ENCODE peak calls at places on chromosomes 7 and 10, in ten cellular contexts. X is cardiac muscle cell; D is body of pancreas; U is GM23338; F is suprapubic skin; T is HAP-1; L is Peyer's patch; N is CD4-positive, alpha-beta memory T cell; K is PC-9; E is CD8-positive, alpha-beta T cell. M is an unnamed sample. For H3K27me3 and H3K4me1, the result is how much of the 10 kb centered on the place peaks cover.

GRCh38 chr10:87503892-87504291 is 801 bp upstream of the MINPP1 start:
- DNase-seq in X (no peak), N (no peak), F (no peak), T (no peak), U (peak), K (no peak), D (no peak), L (no peak), E (no peak), M (no peak)

GRCh38 chr7:10707519-10707918 is 266.2 kb upstream of the PHF14 start:
- DNase-seq in L (no peak), E (no peak), N (no peak), X (no peak), F (no peak), T (no peak), D (no peak), U (no peak), K (no peak), M (no peak)

GRCh38 chr7:1544178-1544895 is 11.7 kb downstream of the TMEM184A start:
- DNase-seq in N (no peak), E (no peak), L (no peak), X (no peak), T (no peak), D (no peak), F (no peak), K (no peak), U (no peak), M (no peak)

GRCh38 chr7:11170160-11170559 is 196.5 kb downstream of the PHF14 start:
- DNase-seq in L (no peak), N (no peak), K (no peak), T (no peak), X (no peak), D (no peak), E (no peak), U (no peak), F (no peak), M (no peak)

GRCh38 chr7:76191783-76192240 is 9.9 kb upstream of the SRRM3 start:
- DNase-seq in D (no peak), F (no peak), K (peak), E (no peak), T (peak), X (peak), L (no peak), N (no peak), U (peak), M (no peak)

GRCh38 chr10:62348029-62348428 is 26.1 kb upstream of the ZNF365 start:
- DNase-seq in F (no peak), T (no peak), L (no peak), K (no peak), U (no peak), N (no peak), D (no peak), X (no peak), E (no peak), M (no peak)

GRCh38 chr7:28958235-28958945 is at the start of gene TRIL:
- DNase-seq in D (peak), X (peak), L (peak), U (peak), E (no peak), K (no peak), F (peak), N (no peak), T (no peak), M (peak)

GRCh38 chr7:147510913-147511312 is 1079.7 kb upstream of the C7orf33 start:
- DNase-seq in L (no peak), E (no peak), X (peak), K (no peak), D (no peak), T (peak), N (no peak), U (no peak), F (no peak), M (no peak)

GRCh38 chr7:118185163-118185860 is 1.3 kb downstream of the LSM8 start:
- DNase-seq in F (no peak), D (no peak), T (peak), L (no peak), N (no peak), K (no peak), E (no peak), U (no peak), X (peak), M (no peak)

GRCh38 chr7:46909601-46910051 is 672.3 kb downstream of the TNS3 start:
- DNase-seq in X (peak), E (no peak), N (no peak), F (no peak), D (no peak), L (no peak), U (no peak), T (no peak), K (peak), M (no peak)

GRCh38 chr10:103648231-103648950 is 154.9 kb downstream of the NEURL1 start:
- DNase-seq in L (no peak), F (no peak), U (peak), T (no peak), X (peak), K (no peak), D (no peak), N (no peak), E (no peak), M (no peak)

GRCh38 chr7:35695628-35695888 is 623 bp upstream of the HERPUD2 start:
- DNase-seq in K (no peak), L (no peak), N (peak), D (no peak), X (no peak), E (no peak), F (no peak), T (no peak), U (no peak), M (no peak)

GRCh38 chr10:67612577-67613537 is 83.1 kb downstream of the CTNNA3 start:
- DNase-seq in N (peak), L (no peak), D (no peak), K (no peak), E (peak), U (no peak), X (peak), F (no peak), T (no peak), M (peak)

GRCh38 chr10:110783509-110784103 is 88.1 kb upstream of the PDCD4 start:
- DNase-seq in N (peak), E (peak), L (no peak), X (peak), F (no peak), K (no peak), U (no peak), D (no peak), T (no peak), M (peak)

GRCh38 chr7:5492249-5493020 is 68.8 kb upstream of the TNRC18 start:
- DNase-seq in D (no peak), X (no peak), L (peak), F (no peak), K (no peak), E (no peak), U (peak), T (no peak), N (no peak), M (no peak)

GRCh38 chr10:8061274-8062211 is 7.1 kb downstream of the GATA3 start:
- DNase-seq in L (no peak), X (no peak), U (peak), E (peak), K (no peak), F (no peak), N (peak), D (no peak), T (no peak), M (peak)

GRCh38 chr10:15141136-15142067 is 27.1 kb downstream of the NMT2 start:
- DNase-seq in U (no peak), E (no peak), K (no peak), F (no peak), D (no peak), L (no peak), N (no peak), T (no peak), X (no peak), M (no peak)

GRCh38 chr10:130577039-130577438 is 440.8 kb downstream of the GLRX3 start:
- DNase-seq in E (no peak), L (no peak), K (no peak), X (no peak), D (no peak), N (no peak), T (no peak), F (no peak), U (no peak), M (no peak)

GRCh38 chr10:125866421-125867029 is 14.6 kb downstream of the DHX32 start:
- DNase-seq in D (no peak), L (no peak), K (no peak), N (no peak), T (no peak), U (no peak), X (no peak), F (no peak), E (no peak), M (no peak)

GRCh38 chr7:64951250-64951848 is 39.5 kb downstream of the ZNF117 start:
- DNase-seq in X (peak), U (peak), F (no peak), L (no peak), D (no peak), N (peak), K (no peak), T (no peak), E (no peak), M (peak)

GRCh38 chr7:110373514-110374258 is 717.2 kb upstream of the LRRN3 start:
- DNase-seq in N (no peak), K (no peak), X (no peak), T (no peak), U (no peak), L (no peak), E (no peak), D (no peak), F (no peak), M (no peak)

GRCh38 chr7:71077743-71078476 is 54.0 kb upstream of the GALNT17 start:
- DNase-seq in L (no peak), D (no peak), X (no peak), N (no peak), E (no peak), U (no peak), T (no peak), F (no peak), K (no peak), M (no peak)

GRCh38 chr7:130008941-130009847 is 42.0 kb downstream of the ZC3HC1 start:
- DNase-seq in E (no peak), T (no peak), U (no peak), X (peak), L (peak), N (no peak), K (peak), F (peak), D (peak), M (no peak)

GRCh38 chr10:116408716-116409115 is 18.9 kb upstream of the PNLIPRP3 start:
- DNase-seq in F (no peak), T (no peak), U (peak), X (no peak), K (no peak), N (no peak), E (no peak), L (no peak), D (no peak), M (no peak)

GRCh38 chr10:132104062-132104461 is 38.3 kb downstream of the JAKMIP3 start:
- DNase-seq in L (peak), K (no peak), T (no peak), N (no peak), U (no peak), D (no peak), E (no peak), F (no peak), X (no peak), M (no peak)

GRCh38 chr7:31028417-31028988 is 23.6 kb upstream of the ADCYAP1R1 start:
- DNase-seq in N (no peak), L (no peak), K (no peak), E (no peak), T (no peak), F (no peak), X (no peak), D (no peak), U (no peak), M (no peak)

GRCh38 chr7:85890244-85890811 is 703.5 kb upstream of the SEMA3D start:
- DNase-seq in L (no peak), E (no peak), K (no peak), N (no peak), T (no peak), X (peak), U (peak), D (no peak), F (no peak), M (no peak)

GRCh38 chr7:28354601-28355062 is 57.7 kb upstream of the CREB5 start:
- DNase-seq in F (no peak), T (no peak), E (no peak), X (peak), D (peak), K (no peak), L (no peak), U (peak), N (no peak), M (no peak)

GRCh38 chr10:14820010-14820774 is 17.6 kb downstream of the CDNF start:
- DNase-seq in X (peak), D (no peak), U (no peak), L (no peak), K (peak), N (no peak), F (no peak), E (no peak), T (no peak), M (no peak)

GRCh38 chr10:98267894-98268693 is at the start of gene LOXL4:
- DNase-seq in L (peak), N (no peak), E (no peak), U (peak), F (peak), D (peak), T (peak), K (no peak), X (peak), M (no peak)

GRCh38 chr7:92057375-92057774 is 76.9 kb downstream of the CYP51A1 start:
- DNase-seq in L (no peak), X (no peak), T (no peak), U (peak), K (peak), D (peak), N (no peak), F (no peak), E (no peak), M (no peak)

GRCh38 chr10:114265392-114266053 is 26.5 kb downstream of the VWA2 start:
- DNase-seq in F (no peak), U (no peak), X (peak), L (no peak), T (no peak), D (no peak), E (no peak), K (no peak), N (no peak), M (no peak)

GRCh38 chr10:127935115-127935561 is 28.2 kb downstream of the PTPRE start:
- DNase-seq in L (no peak), T (no peak), D (no peak), X (no peak), U (no peak), K (no peak), F (no peak), E (no peak), N (no peak), M (no peak)

GRCh38 chr7:12434012-12434642 is 30.5 kb upstream of the VWDE start:
- DNase-seq in T (no peak), U (peak), F (no peak), E (no peak), K (no peak), X (peak), N (no peak), L (no peak), D (no peak), M (no peak)

GRCh38 chr10:21493841-21494220 is 31.7 kb downstream of the SKIDA1 start:
- DNase-seq in F (no peak), N (no peak), X (no peak), L (no peak), E (no peak), D (no peak), K (no peak), T (no peak), U (no peak), M (no peak)

GRCh38 chr10:88728107-88728763 is 22.2 kb downstream of the LIPK start:
- DNase-seq in K (no peak), L (no peak), T (peak), D (no peak), E (no peak), X (peak), N (no peak), F (no peak), U (peak), M (no peak)

GRCh38 chr10:28781296-28781695 is 104.0 kb downstream of the BAMBI start:
- DNase-seq in F (no peak), D (no peak), E (no peak), T (no peak), N (no peak), L (no peak), K (no peak), U (no peak), X (no peak), M (no peak)

GRCh38 chr10:103765981-103766380 is 89.4 kb downstream of the SH3PXD2A start:
- DNase-seq in T (no peak), N (peak), X (no peak), F (no peak), D (peak), U (no peak), E (peak), L (no peak), K (peak), M (peak)

DNA sequence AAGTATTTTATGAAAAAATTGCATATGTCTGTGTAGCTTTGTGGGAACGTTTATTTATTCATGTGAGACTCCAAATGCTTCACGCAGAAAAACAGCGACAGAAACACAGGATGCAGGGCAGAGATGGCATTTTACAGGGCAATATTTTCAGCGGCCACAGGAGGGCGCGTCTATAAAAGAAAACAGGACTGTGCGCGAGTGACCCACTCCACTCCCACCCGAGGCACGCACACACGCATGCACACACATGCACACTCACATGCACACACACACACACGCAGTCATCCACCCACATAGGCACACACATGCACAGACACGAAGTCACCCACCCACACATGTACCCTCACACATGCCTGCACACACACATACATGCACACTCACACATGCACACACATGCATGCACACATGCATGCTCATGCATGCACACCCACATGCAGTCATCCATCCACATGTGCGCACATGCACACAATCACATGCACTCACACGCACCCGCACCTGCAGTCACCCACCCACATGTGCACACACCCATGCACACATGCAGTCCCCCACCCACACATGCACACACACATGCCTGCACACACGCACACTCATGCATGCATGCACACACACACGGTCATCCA is 96.3 kb downstream of the DNAJB6 start:
- DNase-seq in D (no peak), X (peak), L (peak), T (peak), N (peak), K (no peak), U (peak), F (peak), E (peak), M (peak)
- H3K4me3 ChIP-seq in D (no peak), X (no peak), L (no peak), T (peak), N (peak), K (no peak), U (peak), F (peak), E (peak), M (peak)

DNA sequence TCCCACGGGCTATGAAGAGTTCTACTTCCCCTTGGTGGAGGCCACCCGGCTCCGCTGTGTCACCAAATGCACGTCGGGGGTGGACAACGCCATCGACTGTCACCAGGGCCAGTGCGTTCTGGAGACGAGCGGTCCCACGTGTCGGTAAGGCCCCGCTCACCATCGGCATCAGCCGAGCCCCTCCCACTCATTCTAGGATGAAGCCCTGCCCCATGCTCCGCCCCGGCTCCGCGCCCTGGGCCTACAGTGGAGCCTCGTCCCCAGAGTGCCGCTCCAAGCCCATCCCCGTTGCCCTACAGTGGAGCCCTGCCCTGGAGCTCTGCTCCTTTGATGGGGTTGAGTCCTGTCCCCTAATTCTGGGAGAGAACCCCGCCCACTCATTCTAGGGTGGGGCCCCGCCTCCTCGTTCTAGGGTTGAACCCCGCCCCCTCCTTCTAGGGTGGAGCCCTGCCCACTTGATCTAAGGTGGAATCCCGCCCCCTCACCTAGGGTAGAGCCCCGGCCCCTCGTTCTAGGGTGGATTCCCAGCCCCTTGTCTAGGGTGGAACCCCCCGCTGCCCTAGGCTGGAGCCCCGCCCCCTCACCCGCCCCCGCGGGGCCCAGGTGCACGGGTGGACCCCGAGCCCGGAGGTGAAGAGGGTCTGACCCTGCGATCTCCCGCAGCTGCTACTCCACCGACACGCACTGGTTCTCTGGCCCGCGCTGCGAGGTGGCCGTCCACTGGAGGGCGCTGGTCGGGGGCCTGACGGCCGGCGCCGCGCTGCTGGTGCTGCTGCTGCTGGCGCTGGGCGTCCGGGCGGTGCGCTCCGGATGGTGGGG is 3.4 kb upstream of the MUC12 start:
- DNase-seq in N (peak), X (peak), T (peak), K (peak), U (peak), E (peak), L (peak), D (peak), F (peak), M (peak)
- H3K27me3 ChIP-seq in N (under half), X (half or more), T (under half), K (half or more), U (under half), E (under half), L (under half), D (under half), F (half or more), M (under half)

GRCh38 chr7:22712999-22713398 is 14.0 kb upstream of the IL6 start:
- DNase-seq in T (no peak), L (no peak), F (no peak), U (no peak), E (no peak), N (no peak), X (no peak), K (no peak), D (no peak), M (no peak)
- H3K4me1 ChIP-seq in T (under half), L (under half), F (under half), U (under half), E (under half), N (under half), X (under half), K (under half), D (under half), M (under half)

DNA sequence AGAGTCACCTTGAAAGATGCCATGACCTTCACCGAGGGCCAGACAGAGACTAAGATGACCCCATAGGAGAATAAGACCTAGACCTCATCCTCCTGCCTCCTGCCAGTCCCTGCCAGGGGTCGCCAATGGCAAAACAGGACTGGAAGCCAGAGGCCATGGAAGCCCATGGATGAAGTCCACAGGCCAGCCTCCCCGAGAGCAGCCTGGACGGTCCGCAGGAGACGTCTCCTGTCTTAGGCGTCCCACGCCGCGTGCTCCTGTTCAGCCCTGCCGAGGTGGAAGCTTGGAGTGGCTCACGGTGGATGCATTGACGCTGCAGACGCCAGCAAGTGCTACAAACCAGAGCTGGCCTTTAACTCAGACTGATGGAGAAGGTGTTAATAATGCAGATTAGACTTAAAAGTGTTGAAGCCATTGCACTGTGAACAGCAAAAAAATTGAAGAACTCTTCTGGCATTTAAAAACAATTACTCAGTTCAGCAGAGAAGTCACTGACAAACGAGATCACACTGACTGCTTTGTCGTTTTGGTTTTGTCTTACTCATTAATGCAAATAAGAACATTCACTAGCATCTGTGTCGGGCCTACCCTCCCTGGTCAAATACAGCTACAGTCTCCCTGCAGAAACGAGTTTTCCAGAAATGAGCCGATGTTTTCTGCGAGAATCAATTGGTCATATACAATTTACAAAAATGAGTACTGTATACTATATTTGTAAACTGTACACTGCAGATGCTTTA is 38.1 kb upstream of the FAM20C start:
- DNase-seq in T (no peak), N (no peak), E (no peak), X (no peak), F (no peak), D (no peak), K (no peak), U (no peak), L (peak), M (no peak)
- H3K4me3 ChIP-seq in T (no peak), N (no peak), E (no peak), X (no peak), F (no peak), D (no peak), K (no peak), U (no peak), L (no peak), M (no peak)